ENCODE peak calls at places on chromosomes 5 and 9, in eight cellular contexts. One of them, this sample, is unnamed.

GRCh38 chr9:79166005-79166404 is 405.8 kb upstream of the TLE4 start:
- DNase-seq in uterus: no peak
- DNase-seq in body of pancreas: no peak
- DNase-seq in lower leg skin: no peak
- DNase-seq in AG10803: peak; percentile 58
- DNase-seq in GM20000: no peak
- DNase-seq in PC-9: no peak
- DNase-seq in breast epithelium: no peak
- DNase-seq in this sample: no peak

GRCh38 chr9:96323169-96323568 is 21.2 kb upstream of the HSD17B3 start:
- DNase-seq in uterus: no peak
- DNase-seq in body of pancreas: no peak
- DNase-seq in lower leg skin: no peak
- DNase-seq in AG10803: no peak
- DNase-seq in GM20000: no peak
- DNase-seq in PC-9: no peak
- DNase-seq in breast epithelium: no peak
- DNase-seq in this sample: no peak

GRCh38 chr5:99348597-99348996 is 419.8 kb upstream of the CHD1 start:
- DNase-seq in uterus: no peak
- DNase-seq in body of pancreas: no peak
- DNase-seq in lower leg skin: no peak
- DNase-seq in AG10803: no peak
- DNase-seq in GM20000: no peak
- DNase-seq in PC-9: no peak
- DNase-seq in breast epithelium: no peak
- DNase-seq in this sample: no peak

GRCh38 chr5:116733995-116734716 is 159.5 kb upstream of the SEMA6A start:
- DNase-seq in uterus: no peak
- DNase-seq in body of pancreas: no peak
- DNase-seq in lower leg skin: no peak
- DNase-seq in AG10803: no peak
- DNase-seq in GM20000: no peak
- DNase-seq in PC-9: no peak
- DNase-seq in breast epithelium: no peak
- DNase-seq in this sample: no peak

GRCh38 chr9:98248737-98249474 is 6.5 kb downstream of the TBC1D2 start:
- DNase-seq in uterus: no peak
- DNase-seq in body of pancreas: peak; percentile 72
- DNase-seq in lower leg skin: peak; percentile 93
- DNase-seq in AG10803: peak; percentile 89
- DNase-seq in GM20000: no peak
- DNase-seq in PC-9: peak; percentile 75
- DNase-seq in breast epithelium: no peak
- DNase-seq in this sample: no peak

GRCh38 chr5:68252678-68253520 is 37.3 kb downstream of the PIK3R1 start:
- DNase-seq in uterus: no peak
- DNase-seq in body of pancreas: peak; percentile 67
- DNase-seq in lower leg skin: no peak
- DNase-seq in AG10803: peak; percentile 77
- DNase-seq in GM20000: peak; percentile 38
- DNase-seq in PC-9: peak; percentile 46
- DNase-seq in breast epithelium: no peak
- DNase-seq in this sample: peak; percentile 67

GRCh38 chr9:111886983-111887718 is 9.5 kb upstream of the UGCG start:
- DNase-seq in uterus: no peak
- DNase-seq in body of pancreas: no peak
- DNase-seq in lower leg skin: no peak
- DNase-seq in AG10803: no peak
- DNase-seq in GM20000: no peak
- DNase-seq in PC-9: no peak
- DNase-seq in breast epithelium: no peak
- DNase-seq in this sample: no peak

GRCh38 chr5:177491983-177492746 is 5.2 kb downstream of the PDLIM7 start:
- DNase-seq in uterus: no peak
- DNase-seq in body of pancreas: no peak
- DNase-seq in lower leg skin: no peak
- DNase-seq in AG10803: no peak
- DNase-seq in GM20000: no peak
- DNase-seq in PC-9: no peak
- DNase-seq in breast epithelium: no peak
- DNase-seq in this sample: peak; percentile 20

GRCh38 chr5:116571568-116572321 is 2.9 kb downstream of the SEMA6A start:
- DNase-seq in uterus: no peak
- DNase-seq in body of pancreas: no peak
- DNase-seq in lower leg skin: no peak
- DNase-seq in AG10803: no peak
- DNase-seq in GM20000: no peak
- DNase-seq in PC-9: no peak
- DNase-seq in breast epithelium: no peak
- DNase-seq in this sample: no peak

GRCh38 chr9:36637491-36638270 is 65.0 kb downstream of the MELK start:
- DNase-seq in uterus: no peak
- DNase-seq in body of pancreas: no peak
- DNase-seq in lower leg skin: no peak
- DNase-seq in AG10803: no peak
- DNase-seq in GM20000: no peak
- DNase-seq in PC-9: no peak
- DNase-seq in breast epithelium: no peak
- DNase-seq in this sample: no peak

GRCh38 chr9:127661342-127661741 is 45.4 kb upstream of the CFAP157 start:
- DNase-seq in uterus: no peak
- DNase-seq in body of pancreas: peak; percentile 37
- DNase-seq in lower leg skin: no peak
- DNase-seq in AG10803: no peak
- DNase-seq in GM20000: no peak
- DNase-seq in PC-9: no peak
- DNase-seq in breast epithelium: no peak
- DNase-seq in this sample: no peak

GRCh38 chr9:93897075-93897970 is 57.8 kb downstream of the BARX1 start:
- DNase-seq in uterus: peak; percentile 5
- DNase-seq in body of pancreas: no peak
- DNase-seq in lower leg skin: peak; percentile 59
- DNase-seq in AG10803: no peak
- DNase-seq in GM20000: no peak
- DNase-seq in PC-9: no peak
- DNase-seq in breast epithelium: no peak
- DNase-seq in this sample: no peak

GRCh38 chr9:120043448-120043847 is 536.5 kb downstream of the CDK5RAP2 start:
- DNase-seq in uterus: no peak
- DNase-seq in body of pancreas: no peak
- DNase-seq in lower leg skin: no peak
- DNase-seq in AG10803: no peak
- DNase-seq in GM20000: no peak
- DNase-seq in PC-9: no peak
- DNase-seq in breast epithelium: no peak
- DNase-seq in this sample: no peak

GRCh38 chr9:16429671-16430070 is 440.8 kb downstream of the BNC2 start:
- DNase-seq in uterus: no peak
- DNase-seq in body of pancreas: no peak
- DNase-seq in lower leg skin: no peak
- DNase-seq in AG10803: no peak
- DNase-seq in GM20000: no peak
- DNase-seq in PC-9: no peak
- DNase-seq in breast epithelium: no peak
- DNase-seq in this sample: no peak

GRCh38 chr9:124099860-124100259 is 88.3 kb downstream of the LHX2 start:
- DNase-seq in uterus: no peak
- DNase-seq in body of pancreas: no peak
- DNase-seq in lower leg skin: no peak
- DNase-seq in AG10803: no peak
- DNase-seq in GM20000: no peak
- DNase-seq in PC-9: no peak
- DNase-seq in breast epithelium: no peak
- DNase-seq in this sample: no peak

GRCh38 chr5:68770566-68770965 is 323.2 kb upstream of the SLC30A5 start:
- DNase-seq in uterus: no peak
- DNase-seq in body of pancreas: no peak
- DNase-seq in lower leg skin: no peak
- DNase-seq in AG10803: no peak
- DNase-seq in GM20000: no peak
- DNase-seq in PC-9: no peak
- DNase-seq in breast epithelium: no peak
- DNase-seq in this sample: no peak

GRCh38 chr9:135551456-135551855 is 5.5 kb downstream of the OBP2A start:
- DNase-seq in uterus: no peak
- DNase-seq in body of pancreas: no peak
- DNase-seq in lower leg skin: peak; percentile 84
- DNase-seq in AG10803: no peak
- DNase-seq in GM20000: no peak
- DNase-seq in PC-9: no peak
- DNase-seq in breast epithelium: no peak
- DNase-seq in this sample: no peak

GRCh38 chr5:1833264-1834021 is 32.2 kb downstream of the NDUFS6 start:
- DNase-seq in uterus: no peak
- DNase-seq in body of pancreas: no peak
- DNase-seq in lower leg skin: no peak
- DNase-seq in AG10803: no peak
- DNase-seq in GM20000: no peak
- DNase-seq in PC-9: no peak
- DNase-seq in breast epithelium: no peak
- DNase-seq in this sample: no peak

GRCh38 chr5:173781826-173782670 is 106.1 kb upstream of the CPEB4 start:
- DNase-seq in uterus: peak; percentile 67
- DNase-seq in body of pancreas: peak; percentile 84
- DNase-seq in lower leg skin: peak; percentile 96
- DNase-seq in AG10803: peak; percentile 90
- DNase-seq in GM20000: peak; percentile 25
- DNase-seq in PC-9: peak; percentile 62
- DNase-seq in breast epithelium: peak; percentile 76
- DNase-seq in this sample: no peak

GRCh38 chr9:116952434-116952805 is 265.3 kb downstream of the TRIM32 start:
- DNase-seq in uterus: no peak
- DNase-seq in body of pancreas: no peak
- DNase-seq in lower leg skin: no peak
- DNase-seq in AG10803: no peak
- DNase-seq in GM20000: no peak
- DNase-seq in PC-9: peak; percentile 66
- DNase-seq in breast epithelium: no peak
- DNase-seq in this sample: no peak

GRCh38 chr5:116654890-116655289 is 80.3 kb upstream of the SEMA6A start:
- DNase-seq in uterus: no peak
- DNase-seq in body of pancreas: no peak
- DNase-seq in lower leg skin: no peak
- DNase-seq in AG10803: no peak
- DNase-seq in GM20000: no peak
- DNase-seq in PC-9: no peak
- DNase-seq in breast epithelium: no peak
- DNase-seq in this sample: no peak

GRCh38 chr9:3746296-3747275 is 220.8 kb upstream of the RFX3 start:
- DNase-seq in uterus: no peak
- DNase-seq in body of pancreas: no peak
- DNase-seq in lower leg skin: no peak
- DNase-seq in AG10803: peak; percentile 87
- DNase-seq in GM20000: no peak
- DNase-seq in PC-9: no peak
- DNase-seq in breast epithelium: peak; percentile 48
- DNase-seq in this sample: no peak

GRCh38 chr5:101024299-101024698 is 121.2 kb upstream of the ST8SIA4 start:
- DNase-seq in uterus: no peak
- DNase-seq in body of pancreas: no peak
- DNase-seq in lower leg skin: no peak
- DNase-seq in AG10803: no peak
- DNase-seq in GM20000: no peak
- DNase-seq in PC-9: no peak
- DNase-seq in breast epithelium: no peak
- DNase-seq in this sample: no peak

GRCh38 chr5:172726966-172727365 is 44.0 kb downstream of the DUSP1 start:
- DNase-seq in uterus: no peak
- DNase-seq in body of pancreas: no peak
- DNase-seq in lower leg skin: no peak
- DNase-seq in AG10803: no peak
- DNase-seq in GM20000: no peak
- DNase-seq in PC-9: no peak
- DNase-seq in breast epithelium: no peak
- DNase-seq in this sample: no peak

GRCh38 chr9:136016882-136017812 is 56.0 kb upstream of the UBAC1 start:
- DNase-seq in uterus: peak; percentile 11
- DNase-seq in body of pancreas: peak; percentile 1
- DNase-seq in lower leg skin: peak; percentile 70
- DNase-seq in AG10803: no peak
- DNase-seq in GM20000: no peak
- DNase-seq in PC-9: no peak
- DNase-seq in breast epithelium: no peak
- DNase-seq in this sample: no peak

DNA sequence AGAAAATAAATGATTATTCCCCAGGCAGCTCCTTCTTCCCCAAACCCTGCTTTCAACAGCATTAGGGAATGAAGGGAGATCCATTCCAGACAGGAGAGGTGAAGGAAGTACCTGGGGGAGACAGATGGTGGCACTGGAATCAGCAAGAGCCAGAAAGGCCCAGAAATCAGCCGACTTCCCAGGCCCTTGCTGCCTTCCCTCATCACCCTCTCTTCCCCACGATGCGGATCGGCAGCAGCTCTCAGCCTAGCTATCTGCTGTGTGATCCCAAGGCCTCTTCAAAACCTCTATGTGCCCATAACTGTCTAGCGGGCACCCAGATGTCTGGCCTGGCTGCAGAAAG is 13.0 kb downstream of the CNTFR start:
- DNase-seq in uterus: no peak
- DNase-seq in body of pancreas: no peak
- DNase-seq in lower leg skin: no peak
- DNase-seq in AG10803: no peak
- DNase-seq in GM20000: no peak
- DNase-seq in PC-9: no peak
- DNase-seq in breast epithelium: no peak
- DNase-seq in this sample: no peak
- TF ChIP-seq CTCF in uterus: no peak
- TF ChIP-seq CTCF in body of pancreas: no peak
- TF ChIP-seq CTCF in lower leg skin: no peak
- TF ChIP-seq CTCF in AG10803: no peak
- TF ChIP-seq CTCF in GM20000: no peak
- TF ChIP-seq CTCF in PC-9: no peak
- TF ChIP-seq CTCF in breast epithelium: no peak
- TF ChIP-seq CTCF in this sample: no peak

GRCh38 chr5:168874713-168875380 is 295.7 kb upstream of the PANK3 start:
- DNase-seq in uterus: no peak
- DNase-seq in body of pancreas: no peak
- DNase-seq in lower leg skin: peak; percentile 7
- DNase-seq in AG10803: peak; percentile 13
- DNase-seq in GM20000: no peak
- DNase-seq in PC-9: no peak
- DNase-seq in breast epithelium: no peak
- DNase-seq in this sample: no peak
- TF ChIP-seq CTCF in uterus: no peak
- TF ChIP-seq CTCF in body of pancreas: no peak
- TF ChIP-seq CTCF in lower leg skin: no peak
- TF ChIP-seq CTCF in AG10803: peak; percentile 23
- TF ChIP-seq CTCF in GM20000: no peak
- TF ChIP-seq CTCF in PC-9: no peak
- TF ChIP-seq CTCF in breast epithelium: no peak
- TF ChIP-seq CTCF in this sample: no peak

GRCh38 chr5:102221949-102222348 is 74.1 kb downstream of the SLCO4C1 start:
- DNase-seq in uterus: no peak
- DNase-seq in body of pancreas: no peak
- DNase-seq in lower leg skin: no peak
- DNase-seq in AG10803: no peak
- DNase-seq in GM20000: no peak
- DNase-seq in PC-9: no peak
- DNase-seq in breast epithelium: no peak
- DNase-seq in this sample: no peak
- TF ChIP-seq CTCF in uterus: no peak
- TF ChIP-seq CTCF in body of pancreas: no peak
- TF ChIP-seq CTCF in lower leg skin: no peak
- TF ChIP-seq CTCF in AG10803: no peak
- TF ChIP-seq CTCF in GM20000: no peak
- TF ChIP-seq CTCF in PC-9: no peak
- TF ChIP-seq CTCF in breast epithelium: no peak
- TF ChIP-seq CTCF in this sample: no peak

GRCh38 chr5:14258840-14259239 is 115.7 kb downstream of the TRIO start:
- DNase-seq in uterus: no peak
- DNase-seq in body of pancreas: no peak
- DNase-seq in lower leg skin: no peak
- DNase-seq in AG10803: no peak
- DNase-seq in GM20000: no peak
- DNase-seq in PC-9: no peak
- DNase-seq in breast epithelium: no peak
- DNase-seq in this sample: no peak
- TF ChIP-seq CTCF in uterus: no peak
- TF ChIP-seq CTCF in body of pancreas: no peak
- TF ChIP-seq CTCF in lower leg skin: no peak
- TF ChIP-seq CTCF in AG10803: no peak
- TF ChIP-seq CTCF in GM20000: no peak
- TF ChIP-seq CTCF in PC-9: no peak
- TF ChIP-seq CTCF in breast epithelium: no peak
- TF ChIP-seq CTCF in this sample: peak; percentile 10